ENCODE peak calls at places on chromosome 12, in seven cellular contexts. O is transverse colon, G is Calu3, R is stomach, B is cardiac muscle cell, W is progenitor cell of endocrine pancreas, S is mammary epithelial cell. Y is an unnamed sample.

GRCh38 chr12:68374315-68374982 is 42.3 kb upstream of the MDM1 start:
- DNase-seq in O (peak; percentile 48), G (no peak), R (peak; percentile 40), B (no peak), W (no peak), S (peak; percentile 17), Y (peak; percentile 50)

GRCh38 chr12:68356060-68356748 is 24.0 kb upstream of the MDM1 start:
- DNase-seq in O (no peak), G (no peak), R (no peak), B (no peak), W (no peak), S (no peak), Y (no peak)

GRCh38 chr12:81245918-81246611 is 168.2 kb downstream of the ACSS3 start:
- DNase-seq in O (no peak), G (no peak), R (no peak), B (no peak), W (no peak), S (no peak), Y (no peak)

GRCh38 chr12:69007166-69007857 is 74.3 kb upstream of the CPM start:
- DNase-seq in O (peak; percentile 29), G (no peak), R (peak; percentile 29), B (peak; percentile 73), W (no peak), S (peak; percentile 46), Y (peak; percentile 53)

GRCh38 chr12:119417440-119417839 is 82.9 kb downstream of the CCDC60 start:
- DNase-seq in O (no peak), G (no peak), R (no peak), B (no peak), W (no peak), S (no peak), Y (no peak)

GRCh38 chr12:42360747-42361403 is 34.9 kb downstream of the PPHLN1 start:
- DNase-seq in O (no peak), G (no peak), R (no peak), B (peak; percentile 13), W (no peak), S (no peak), Y (no peak)

GRCh38 chr12:339557-340195 is 49.4 kb downstream of the KDM5A start:
- DNase-seq in O (no peak), G (no peak), R (no peak), B (no peak), W (no peak), S (no peak), Y (no peak)

GRCh38 chr12:51077930-51078329 is 5.5 kb downstream of the CSRNP2 start:
- DNase-seq in O (no peak), G (no peak), R (no peak), B (peak; percentile 21), W (no peak), S (no peak), Y (no peak)

GRCh38 chr12:130879212-130879686 is 7.4 kb downstream of the RAN start:
- DNase-seq in O (peak; percentile 13), G (no peak), R (no peak), B (no peak), W (no peak), S (no peak), Y (no peak)

GRCh38 chr12:10031771-10032175 is 1.3 kb downstream of the CLEC9A start:
- DNase-seq in O (no peak), G (no peak), R (no peak), B (peak; percentile 66), W (no peak), S (peak; percentile 75), Y (peak; percentile 87)

GRCh38 chr12:130859128-130859527 is 12.7 kb upstream of the RAN start:
- DNase-seq in O (no peak), G (no peak), R (no peak), B (no peak), W (no peak), S (no peak), Y (no peak)

GRCh38 chr12:104263580-104264358 is 39.8 kb upstream of the EID3 start:
- DNase-seq in O (no peak), G (no peak), R (no peak), B (peak; percentile 51), W (no peak), S (peak; percentile 92), Y (peak; percentile 77)

GRCh38 chr12:25054783-25055144 is 105.9 kb upstream of the BCAT1 start:
- DNase-seq in O (no peak), G (no peak), R (no peak), B (no peak), W (no peak), S (peak; percentile 78), Y (peak; percentile 56)

GRCh38 chr12:29732211-29732992 is 51.3 kb downstream of the TMTC1 start:
- DNase-seq in O (no peak), G (no peak), R (no peak), B (peak; percentile 63), W (no peak), S (peak; percentile 47), Y (no peak)

GRCh38 chr12:1916396-1917171 is 1.9 kb downstream of the CACNA2D4 start:
- DNase-seq in O (no peak), G (no peak), R (peak; percentile 27), B (peak; percentile 55), W (no peak), S (no peak), Y (no peak)

GRCh38 chr12:56462565-56462964 is 5.8 kb upstream of the SPRYD4 start:
- DNase-seq in O (no peak), G (no peak), R (no peak), B (no peak), W (no peak), S (no peak), Y (no peak)

GRCh38 chr12:49708851-49709250 is 1.6 kb upstream of the FMNL3 start:
- DNase-seq in O (no peak), G (no peak), R (no peak), B (no peak), W (no peak), S (no peak), Y (no peak)

DNA sequence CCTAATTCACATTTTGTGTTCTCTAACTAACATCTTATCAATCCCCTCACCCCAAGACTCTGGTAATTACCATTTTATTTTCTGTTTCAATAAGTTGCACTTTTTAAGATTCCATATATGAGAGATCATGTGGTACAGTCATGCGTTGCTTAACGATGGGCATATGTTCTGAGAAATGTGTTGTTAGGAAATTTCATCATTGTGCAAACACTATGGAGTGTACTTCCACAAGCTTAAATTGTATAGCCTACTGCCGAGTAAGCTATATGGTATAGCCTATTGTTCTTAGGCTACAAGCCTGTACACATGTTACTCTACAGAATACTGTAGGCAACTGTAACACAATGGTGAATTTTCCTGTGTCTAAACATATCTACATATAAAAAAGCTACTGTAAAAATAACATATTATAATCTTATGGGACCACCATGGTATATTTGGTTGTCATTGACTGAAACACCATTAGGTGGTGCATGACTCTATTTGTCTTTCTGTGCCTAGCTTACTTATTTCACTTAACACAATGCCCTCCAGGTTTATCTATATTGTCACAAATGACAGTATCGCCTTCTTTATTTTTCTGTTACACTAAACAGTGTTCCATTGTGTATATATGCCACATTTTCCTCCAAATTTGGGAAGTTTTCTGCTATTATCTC is 473.4 kb upstream of the LMO3 start:
- DNase-seq in O (no peak), G (no peak), R (no peak), B (no peak), W (no peak), S (no peak), Y (no peak)
- TF ChIP-seq CTCF in O (no peak), G (no peak), R (no peak), B (no peak), W (peak; percentile 36), S (no peak), Y (no peak)

GRCh38 chr12:67068204-67068731 is 200.9 kb upstream of the CAND1 start:
- DNase-seq in O (peak; percentile 13), G (peak; percentile 41), R (no peak), B (no peak), W (no peak), S (peak; percentile 29), Y (peak; percentile 16)

GRCh38 chr12:67070307-67070600 is 198.9 kb upstream of the CAND1 start:
- DNase-seq in O (no peak), G (no peak), R (no peak), B (no peak), W (no peak), S (peak; percentile 74), Y (no peak)

GRCh38 chr12:67070604-67071003 is 198.6 kb upstream of the CAND1 start:
- DNase-seq in O (no peak), G (no peak), R (no peak), B (no peak), W (no peak), S (no peak), Y (no peak)

GRCh38 chr12:67068773-67069450 is 200.2 kb upstream of the CAND1 start:
- DNase-seq in O (peak; percentile 64), G (peak; percentile 85), R (peak; percentile 34), B (peak; percentile 32), W (peak; percentile 50), S (peak; percentile 83), Y (peak; percentile 69)

DNA sequence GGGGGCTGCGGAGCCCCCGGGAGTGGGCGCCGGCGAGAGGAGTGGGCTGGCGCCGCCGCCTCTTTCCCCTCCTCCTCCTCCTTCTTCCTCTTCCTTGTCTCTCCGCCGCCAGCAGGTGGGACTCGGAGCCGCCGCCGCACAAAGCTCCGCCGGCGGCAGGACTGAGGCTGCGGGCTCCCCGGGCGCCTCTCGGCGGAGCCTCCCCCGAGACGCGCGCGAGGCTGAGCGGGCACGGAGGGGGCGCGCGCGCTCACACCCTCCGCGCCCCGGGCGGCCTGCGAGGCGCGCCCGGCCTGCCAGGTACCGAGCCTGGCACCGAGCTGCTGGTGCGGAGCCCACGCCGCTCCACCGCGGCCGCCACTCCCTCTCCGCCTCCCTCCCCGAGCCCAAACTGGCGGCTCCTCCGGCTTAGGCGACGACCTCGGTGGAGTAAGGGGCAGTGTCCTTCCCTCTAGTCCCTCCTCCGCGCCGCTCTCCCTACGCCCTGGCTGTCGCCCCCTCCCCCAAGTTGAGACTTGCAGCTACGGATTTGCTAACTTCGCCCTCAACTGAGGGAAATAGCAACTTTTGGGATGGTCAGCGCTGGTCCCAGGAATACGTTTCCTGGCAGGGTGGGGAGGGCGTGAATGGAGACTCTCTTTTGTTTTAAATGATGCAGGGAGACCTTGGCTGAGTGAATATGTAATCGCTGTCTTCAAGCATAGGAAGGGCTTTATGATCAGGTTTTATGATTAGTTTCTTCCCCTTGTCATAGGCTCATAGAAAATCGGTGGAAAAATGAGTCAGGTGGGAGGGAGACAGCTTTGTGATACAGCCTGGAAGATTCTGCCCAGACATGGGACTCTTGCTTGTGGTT is 199.5 kb upstream of the CAND1 start:
- DNase-seq in O (peak; percentile 35), G (peak; percentile 75), R (peak; percentile 41), B (peak; percentile 8), W (peak; percentile 41), S (peak; percentile 47), Y (peak; percentile 52)
- TF ChIP-seq CTCF in O (no peak), G (peak; percentile 23), R (no peak), B (no peak), W (peak; percentile 31), S (no peak), Y (peak; percentile 6)

GRCh38 chr12:107352347-107353081 is 259.2 kb upstream of the CRY1 start:
- DNase-seq in O (no peak), G (no peak), R (no peak), B (no peak), W (no peak), S (no peak), Y (peak; percentile 33)
- TF ChIP-seq CTCF in O (no peak), G (no peak), R (no peak), B (no peak), W (no peak), S (no peak), Y (no peak)

DNA sequence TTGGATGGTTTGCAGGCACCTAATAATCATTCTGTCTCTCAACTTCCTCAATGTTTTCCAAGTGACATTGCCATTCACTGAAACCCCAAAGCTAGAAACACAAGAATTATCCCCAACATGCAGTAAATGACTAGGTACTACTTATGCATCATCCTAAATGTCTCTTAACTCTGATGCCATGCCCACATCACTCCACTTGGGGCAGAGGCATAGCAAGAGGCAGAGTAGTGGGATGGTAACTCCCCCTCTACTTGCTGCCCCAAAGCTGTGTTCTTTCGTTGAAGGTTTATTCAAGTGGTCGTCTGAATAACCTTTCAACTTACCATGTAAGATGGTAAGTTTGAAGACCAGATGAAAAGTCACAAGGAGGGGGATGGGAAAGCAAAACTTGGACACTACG is 77.9 kb upstream of the SOX5 start:
- DNase-seq in O (no peak), G (no peak), R (no peak), B (no peak), W (no peak), S (no peak), Y (no peak)
- TF ChIP-seq CTCF in O (no peak), G (no peak), R (no peak), B (no peak), W (peak; percentile 29), S (peak; percentile 4), Y (no peak)